ENCODE peak calls at places on chromosomes 3 and 15, in nine cellular contexts. W, Q, H, S, P, U, K, A and C are unnamed samples.

GRCh38 chr3:115581347-115582135 is 41.8 kb upstream of the GAP43 start:
- DNase-seq in W (no peak), Q (peak), H (no peak), S (no peak), P (no peak), U (no peak), K (no peak), A (no peak), C (no peak)

GRCh38 chr3:150577854-150578253 is 25.3 kb upstream of the SELENOT start:
- DNase-seq in W (no peak), Q (no peak), H (no peak), S (no peak), P (no peak), U (no peak), K (no peak), A (no peak), C (no peak)

GRCh38 chr15:67114846-67115521 is 49.6 kb downstream of the SMAD3 start:
- DNase-seq in W (no peak), Q (peak), H (no peak), S (no peak), P (no peak), U (no peak), K (no peak), A (no peak), C (peak)

GRCh38 chr15:78509726-78510312 is 2.4 kb downstream of the HYKK start:
- DNase-seq in W (no peak), Q (no peak), H (no peak), S (no peak), P (no peak), U (no peak), K (no peak), A (no peak), C (no peak)

GRCh38 chr3:185070491-185071335 is 82.1 kb downstream of the C3orf70 start:
- DNase-seq in W (peak), Q (peak), H (no peak), S (no peak), P (no peak), U (peak), K (no peak), A (no peak), C (no peak)

GRCh38 chr3:124562769-124563168 is 167.5 kb upstream of the UMPS start:
- DNase-seq in W (no peak), Q (no peak), H (no peak), S (no peak), P (no peak), U (no peak), K (no peak), A (no peak), C (no peak)

GRCh38 chr15:69816522-69816921 is 281.2 kb downstream of the TLE3 start:
- DNase-seq in W (no peak), Q (no peak), H (no peak), S (no peak), P (no peak), U (no peak), K (no peak), A (no peak), C (no peak)

GRCh38 chr15:45456212-45457106 is 66.1 kb downstream of the SLC30A4 start:
- DNase-seq in W (no peak), Q (peak), H (peak), S (no peak), P (peak), U (no peak), K (no peak), A (no peak), C (no peak)

GRCh38 chr15:52492132-52492531 is 36.5 kb downstream of the MYO5A start:
- DNase-seq in W (no peak), Q (no peak), H (no peak), S (no peak), P (no peak), U (no peak), K (no peak), A (no peak), C (no peak)

GRCh38 chr3:164186095-164186494 is 892.2 kb downstream of the SI start:
- DNase-seq in W (no peak), Q (no peak), H (no peak), S (no peak), P (no peak), U (no peak), K (no peak), A (no peak), C (no peak)

GRCh38 chr3:133941390-133941789 is 45.7 kb upstream of the RAB6B start:
- DNase-seq in W (peak), Q (peak), H (no peak), S (no peak), P (no peak), U (no peak), K (no peak), A (no peak), C (peak)

GRCh38 chr15:41495736-41496599 is 2.3 kb downstream of the ITPKA start:
- DNase-seq in W (peak), Q (no peak), H (no peak), S (no peak), P (no peak), U (peak), K (no peak), A (peak), C (no peak)

GRCh38 chr3:104909721-104910120 is 457.0 kb upstream of the ALCAM start:
- DNase-seq in W (no peak), Q (no peak), H (no peak), S (no peak), P (no peak), U (no peak), K (no peak), A (no peak), C (no peak)

GRCh38 chr15:94040523-94041248 is 190.7 kb upstream of the MCTP2 start:
- DNase-seq in W (no peak), Q (no peak), H (no peak), S (no peak), P (peak), U (no peak), K (no peak), A (no peak), C (no peak)

GRCh38 chr3:46705022-46705530 is 3.9 kb downstream of the TMIE start:
- DNase-seq in W (peak), Q (peak), H (no peak), S (peak), P (no peak), U (peak), K (peak), A (peak), C (no peak)

GRCh38 chr15:38058596-38059075 is 124.2 kb downstream of the TMCO5A start:
- DNase-seq in W (no peak), Q (no peak), H (no peak), S (no peak), P (no peak), U (no peak), K (no peak), A (no peak), C (no peak)

GRCh38 chr3:80994085-80994665 is 767.3 kb downstream of the GBE1 start:
- DNase-seq in W (no peak), Q (no peak), H (no peak), S (no peak), P (no peak), U (no peak), K (no peak), A (no peak), C (no peak)

GRCh38 chr15:67067930-67068542 is 2.6 kb downstream of the SMAD3 start:
- DNase-seq in W (no peak), Q (no peak), H (peak), S (no peak), P (no peak), U (no peak), K (no peak), A (no peak), C (no peak)